ENCODE peak calls at places on chromosomes 6 and 20, in eight cellular contexts. V is ecto neural progenitor cell; O is stimulated activated CD4-positive, alpha-beta T cell treated with anti-CD3 and anti-CD28 coated beads, Interleukin-1b, Interleukin-23, amount 100 ng/mL, for 1 hour; Z is NCI-H2081; D is adrenal gland; I is AG08395; B is caudate nucleus; R is NCI-H345. Q is an unnamed sample.

GRCh38 chr20:46890682-46891081 is 4.0 kb upstream of the EYA2 start:
- DNase-seq in B (no peak), R (no peak), O (no peak), Z (no peak), V (peak; percentile 1), I (no peak), D (no peak), Q (no peak)

GRCh38 chr6:27146706-27147507 is 100.6 kb upstream of the PRSS16 start:
- DNase-seq in D (peak; percentile 87), V (peak; percentile 90), O (no peak), Z (peak; percentile 92), I (peak; percentile 99), R (peak; percentile 98), B (no peak), Q (peak; percentile 83)

GRCh38 chr6:7246401-7247178 is 66.4 kb downstream of the SSR1 start:
- DNase-seq in V (no peak), D (no peak), O (no peak), Z (no peak), B (no peak), I (no peak), R (no peak), Q (no peak)

GRCh38 chr6:25660512-25660911 is 8.5 kb downstream of the SCGN start:
- DNase-seq in I (peak; percentile 52), V (no peak), R (peak; percentile 59), Z (no peak), D (peak; percentile 64), O (no peak), B (no peak), Q (no peak)

GRCh38 chr6:7219310-7219709 is 93.7 kb downstream of the SSR1 start:
- DNase-seq in V (no peak), R (no peak), O (no peak), Z (no peak), I (no peak), D (peak; percentile 68), B (no peak), Q (peak; percentile 62)

GRCh38 chr6:123808556-123808955 is 4.9 kb downstream of the NKAIN2 start:
- DNase-seq in I (no peak), O (no peak), Z (peak; percentile 68), D (no peak), B (no peak), R (peak; percentile 85), V (no peak), Q (no peak)

GRCh38 chr6:121884056-121884455 is 448.6 kb downstream of the GJA1 start:
- DNase-seq in R (no peak), V (no peak), D (no peak), Z (no peak), O (no peak), B (no peak), I (no peak), Q (no peak)

GRCh38 chr6:91926827-91927226 is 1340.0 kb upstream of the MAP3K7 start:
- DNase-seq in V (no peak), D (no peak), I (no peak), O (no peak), R (no peak), B (no peak), Z (no peak), Q (no peak)

GRCh38 chr6:150937126-150937906 is 71.8 kb downstream of the MTHFD1L start:
- DNase-seq in V (no peak), I (no peak), B (no peak), Z (no peak), R (no peak), O (no peak), D (no peak), Q (peak; percentile 79)

GRCh38 chr6:10163159-10163962 is 251.5 kb downstream of the TFAP2A start:
- DNase-seq in V (peak; percentile 51), O (no peak), D (no peak), R (no peak), I (no peak), Z (no peak), B (no peak), Q (no peak)

Q was measured in Right ventricle myocardium superior.